ENCODE peak calls at places on chromosomes 13 and 19, in six cellular contexts. I, G, E, D, P and L are unnamed samples.
A peak's percentile ranks its signal among the peaks of the same experiment; 100 is the strongest.

GRCh38 chr13:112903071-112903577 is 65.9 kb upstream of the MCF2L start:
- DNase-seq in G (no peak), D (no peak), I (no peak), E (no peak), P (no peak), L (no peak)

GRCh38 chr19:55241143-55241934 is 12.8 kb upstream of the TMEM86B start:
- DNase-seq in D (no peak), I (no peak), G (no peak), P (no peak), E (no peak), L (no peak)

GRCh38 chr13:22757530-22758120 is 423.2 kb upstream of the SGCG start:
- DNase-seq in E (no peak), P (no peak), D (no peak), G (peak; percentile 23), I (no peak), L (peak; percentile 24)

GRCh38 chr13:99415851-99416331 is 85.4 kb upstream of the TM9SF2 start:
- DNase-seq in D (no peak), G (no peak), P (no peak), E (peak; percentile 88), I (no peak), L (no peak)

GRCh38 chr13:23159587-23160240 is 21.1 kb upstream of the SGCG start:
- DNase-seq in E (no peak), I (peak; percentile 17), D (no peak), P (no peak), G (no peak), L (no peak)

GRCh38 chr19:14091885-14092462 is 1.4 kb upstream of the SAMD1 start:
- DNase-seq in G (no peak), E (peak; percentile 79), I (no peak), P (no peak), D (no peak), L (peak; percentile 77)

GRCh38 chr13:72463561-72463960 is 263.9 kb downstream of the MZT1 start:
- DNase-seq in G (peak; percentile 48), E (no peak), I (no peak), D (no peak), P (no peak), L (no peak)

GRCh38 chr19:55179570-55180484 is at the start of gene SYT5:
- DNase-seq in D (no peak), I (peak; percentile 47), E (peak; percentile 62), G (peak; percentile 24), P (no peak), L (peak; percentile 44)

DNA sequence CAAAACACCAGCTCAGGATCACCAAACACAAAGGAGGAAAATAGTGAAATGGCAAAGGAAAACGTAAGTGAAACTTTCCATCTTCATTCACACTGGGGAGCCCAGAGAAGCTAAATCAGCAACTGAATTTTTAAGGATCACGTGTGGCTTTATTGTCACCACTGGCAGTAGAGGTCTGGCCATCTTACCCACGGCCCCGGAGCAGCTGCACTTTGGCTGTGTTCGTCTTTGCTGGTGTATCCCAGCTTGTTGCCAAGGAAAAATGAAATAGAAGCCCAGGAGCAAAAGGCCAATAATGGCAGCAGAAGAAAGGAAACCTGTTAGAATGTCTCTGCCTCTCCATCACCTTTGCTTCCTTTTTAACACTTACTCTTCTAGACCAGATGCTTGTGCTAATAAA is 274.7 kb downstream of the FOXO1 start:
- DNase-seq in I (no peak), D (no peak), E (no peak), G (no peak), P (no peak), L (no peak)
- TF ChIP-seq CTCF in I (no peak), D (no peak), E (no peak), G (no peak), P (no peak), L (no peak)

GRCh38 chr19:45766919-45767346 is 2.1 kb downstream of the SIX5 start:
- DNase-seq in D (peak; percentile 19), E (no peak), I (no peak), G (peak; percentile 28), P (no peak), L (no peak)

GRCh38 chr19:45767881-45768643 is 990 bp downstream of the SIX5 start:
- DNase-seq in E (peak; percentile 21), G (peak; percentile 72), I (peak; percentile 50), P (peak; percentile 77), D (peak; percentile 67), L (peak; percentile 74)

GRCh38 chr19:45768644-45769053 is 403 bp downstream of the SIX5 start:
- DNase-seq in I (peak; percentile 43), G (peak; percentile 57), E (peak; percentile 49), D (peak; percentile 41), P (no peak), L (peak; percentile 66)

GRCh38 chr19:45766293-45766918 is 2.6 kb downstream of the SIX5 start:
- DNase-seq in D (no peak), E (no peak), G (no peak), I (no peak), P (no peak), L (no peak)

DNA sequence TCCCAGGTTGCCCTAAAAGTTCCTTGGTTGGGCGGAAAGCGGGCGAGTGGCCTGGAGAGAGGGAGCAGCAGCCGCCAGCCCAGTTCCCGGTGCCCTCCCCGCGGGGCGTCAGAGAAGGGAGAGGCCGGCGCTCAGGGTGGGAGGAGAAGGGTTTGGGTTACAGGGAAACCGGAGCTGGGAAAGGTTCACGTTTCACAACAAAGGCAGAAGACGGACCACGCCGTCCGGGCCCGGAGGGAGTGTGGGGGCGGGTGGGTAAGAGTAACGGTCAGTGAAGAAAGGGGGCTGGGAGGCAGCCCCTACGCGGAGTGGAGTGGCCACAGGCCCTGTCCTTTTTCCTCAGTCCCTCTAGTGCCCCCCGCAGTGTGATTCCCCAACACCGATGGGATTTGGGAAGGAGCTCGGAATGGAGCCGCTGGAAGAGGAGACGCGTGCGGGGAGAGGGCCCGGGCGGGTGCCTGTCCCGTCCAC is 1.6 kb downstream of the SIX5 start:
- DNase-seq in I (peak; percentile 59), P (peak; percentile 83), D (peak; percentile 88), E (no peak), G (peak; percentile 94), L (peak; percentile 65)
- TF ChIP-seq CTCF in I (no peak), P (no peak), D (no peak), E (no peak), G (no peak), L (no peak)

GRCh38 chr19:45256836-45257235 is 5.8 kb downstream of the MARK4 start:
- DNase-seq in G (no peak), P (no peak), D (no peak), I (no peak), E (no peak), L (no peak)

GRCh38 chr19:45251452-45252354 is 632 bp downstream of the MARK4 start:
- DNase-seq in P (peak; percentile 25), D (peak; percentile 5), E (peak; percentile 31), G (peak; percentile 16), I (peak; percentile 24), L (peak; percentile 27)

GRCh38 chr19:45255611-45256157 is 4.6 kb downstream of the MARK4 start:
- DNase-seq in G (no peak), P (no peak), I (no peak), E (no peak), D (no peak), L (no peak)

GRCh38 chr19:45253396-45254027 is 2.4 kb downstream of the MARK4 start:
- DNase-seq in I (no peak), G (no peak), D (no peak), P (no peak), E (peak; percentile 34), L (no peak)

GRCh38 chr19:45254044-45254531 is 3.0 kb downstream of the MARK4 start:
- DNase-seq in I (no peak), E (peak; percentile 10), P (no peak), G (no peak), D (no peak), L (no peak)
- TF ChIP-seq CTCF in I (peak; percentile 46), E (no peak), P (no peak), G (peak; percentile 31), D (peak; percentile 42), L (no peak)

DNA sequence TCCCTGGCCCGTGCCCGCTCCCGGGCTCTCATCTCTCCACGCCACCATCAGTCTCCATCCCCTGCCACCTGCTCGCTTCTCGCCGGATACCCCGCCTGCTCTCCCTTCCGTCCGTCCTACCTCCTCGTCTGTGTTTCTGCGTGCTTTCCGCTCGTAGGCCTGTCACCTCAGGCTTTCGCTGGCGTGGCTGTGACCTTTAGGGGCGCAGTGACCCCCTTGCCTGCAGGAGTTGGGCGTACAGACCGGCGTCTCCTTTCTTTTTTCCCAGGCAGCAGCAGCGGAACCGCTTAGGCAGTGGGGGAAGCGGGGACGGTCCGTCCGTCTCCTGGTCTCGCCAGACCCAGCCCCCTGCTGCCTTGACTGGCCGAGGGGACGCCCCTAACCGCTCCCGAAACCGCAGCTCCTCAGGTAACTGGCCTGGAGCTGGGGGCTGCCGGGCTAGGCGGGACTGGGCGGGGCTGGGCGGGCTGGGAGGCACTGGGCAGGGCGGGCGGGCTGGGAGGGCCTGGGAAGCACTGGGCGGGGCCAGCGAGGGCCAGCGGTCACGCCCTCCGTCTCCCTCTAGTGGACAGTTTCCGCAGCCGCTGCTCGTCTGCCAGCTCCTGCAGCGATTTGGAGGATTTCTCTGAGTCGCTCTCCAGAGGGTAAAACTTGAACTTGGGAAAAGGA is 6.3 kb downstream of the PGLYRP1 start:
- DNase-seq in E (peak; percentile 82), G (peak; percentile 68), D (peak; percentile 82), P (peak; percentile 82), I (peak; percentile 86), L (peak; percentile 79)
- TF ChIP-seq CTCF in E (peak; percentile 85), G (peak; percentile 73), D (peak; percentile 82), P (peak; percentile 89), I (peak; percentile 85), L (peak; percentile 88)

GRCh38 chr19:42313096-42313839 is at the start of gene TMEM145:
- DNase-seq in I (peak; percentile 49), P (no peak), D (peak; percentile 46), G (peak; percentile 47), E (peak; percentile 69), L (peak; percentile 55)

GRCh38 chr19:42311612-42312160 is 1.4 kb upstream of the TMEM145 start:
- DNase-seq in E (no peak), P (no peak), I (no peak), G (no peak), D (no peak), L (no peak)

GRCh38 chr19:42306646-42307045 is 4.2 kb upstream of the PAFAH1B3 start:
- DNase-seq in I (no peak), D (no peak), P (no peak), E (no peak), G (no peak), L (no peak)

GRCh38 chr19:42312370-42312769 is 739 bp upstream of the TMEM145 start:
- DNase-seq in E (no peak), P (no peak), D (no peak), G (no peak), I (no peak), L (no peak)

GRCh38 chr19:42309686-42310085 is 3.4 kb upstream of the TMEM145 start:
- DNase-seq in E (no peak), D (no peak), I (no peak), P (no peak), G (no peak), L (no peak)
- TF ChIP-seq CTCF in E (no peak), D (no peak), I (no peak), P (no peak), G (no peak), L (no peak)

DNA sequence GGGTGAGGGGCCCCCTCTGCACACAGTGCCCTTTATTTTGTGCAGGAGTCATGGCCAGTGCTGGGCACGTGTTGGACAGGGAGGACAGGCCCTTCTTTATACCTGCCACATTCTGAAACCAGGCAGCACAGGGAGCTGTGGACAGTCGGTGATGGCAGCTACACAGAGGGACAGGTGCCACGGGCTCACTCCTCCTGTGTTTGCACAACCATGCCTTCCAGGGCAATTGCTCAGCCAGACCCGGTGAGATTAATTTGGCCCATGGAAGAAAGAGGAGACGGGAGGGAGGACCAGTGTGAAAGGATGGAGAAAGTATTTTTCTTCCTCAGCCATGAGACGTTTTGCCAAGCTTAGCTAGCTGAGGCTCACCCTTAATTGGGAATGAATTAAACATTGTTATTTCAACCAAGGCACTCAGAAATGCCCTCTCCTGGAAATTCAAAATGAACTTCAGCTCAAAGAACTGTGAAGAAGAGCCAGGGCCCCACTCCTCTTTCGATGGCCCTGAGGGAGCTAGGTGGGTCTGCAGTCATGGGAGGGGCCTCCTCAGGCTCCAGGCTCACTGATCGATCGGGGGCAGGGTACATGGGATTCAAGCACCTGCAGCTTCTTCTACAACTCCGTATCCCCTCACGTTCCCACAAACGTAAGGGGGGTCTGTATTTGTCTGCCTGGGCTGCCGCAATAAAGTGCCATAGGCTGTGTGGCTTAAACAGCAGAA is 41.2 kb downstream of the SHISA2 start:
- DNase-seq in P (no peak), E (no peak), G (no peak), I (no peak), D (no peak), L (no peak)
- TF ChIP-seq CTCF in P (no peak), E (no peak), G (no peak), I (no peak), D (no peak), L (no peak)